ENCODE peak calls at places on chromosomes 1 and 21, in seven cellular contexts. Q is hippocampal formation; I is activated CD4-positive, alpha-beta T cell treated with anti-CD3 and anti-CD28 coated beads, Interleukin-2, amount 10 ng/mL, durations not matched to agents 7 days and 5 days; Z is posterior cingulate gyrus; J is stimulated activated CD4-positive, alpha-beta T cell treated with anti-CD3 and anti-CD28 coated beads, Interleukin-15, amount 100 ng/mL, for 1 hour; C is choroid plexus epithelial cell; P is T-cell. U is an unnamed sample.

GRCh38 chr1:38891753-38892152 is 10.4 kb upstream of the GJA9 start:
- DNase-seq in C (peak), J (no peak), Z (no peak), P (no peak), I (peak), Q (no peak), U (peak)

GRCh38 chr1:76961181-76961580 is 93.9 kb downstream of the ST6GALNAC5 start:
- DNase-seq in C (no peak), Q (no peak), I (no peak), Z (no peak), P (no peak), J (no peak), U (no peak)

GRCh38 chr1:175150596-175151319 is 41.8 kb downstream of the KIAA0040 start:
- DNase-seq in Q (no peak), C (no peak), J (no peak), Z (peak), P (no peak), I (no peak), U (no peak)

GRCh38 chr21:46605759-46606426 is 1.0 kb upstream of the S100B start:
- DNase-seq in J (no peak), C (no peak), I (peak), P (peak), Z (no peak), Q (peak), U (no peak)

GRCh38 chr1:42942444-42942843 is 16.2 kb downstream of the SLC2A1 start:
- DNase-seq in C (no peak), J (no peak), P (no peak), I (no peak), Q (no peak), Z (no peak), U (no peak)

GRCh38 chr1:13585996-13586395 is 2.4 kb downstream of the PDPN start:
- DNase-seq in Q (no peak), C (no peak), I (no peak), J (no peak), P (no peak), Z (no peak), U (no peak)

GRCh38 chr1:29651684-29652665 is 415.7 kb downstream of the PTPRU start:
- DNase-seq in I (no peak), Z (no peak), Q (no peak), J (no peak), P (no peak), C (no peak), U (no peak)

GRCh38 chr1:26412180-26412840 is 1.7 kb downstream of the LIN28A start:
- DNase-seq in J (no peak), C (no peak), I (no peak), Q (no peak), P (no peak), Z (no peak), U (peak)

GRCh38 chr21:14120091-14120734 is 90.5 kb downstream of the LIPI start:
- DNase-seq in Z (no peak), P (no peak), C (peak), I (peak), J (no peak), Q (peak), U (peak)

GRCh38 chr21:46119565-46120271 is 21.8 kb downstream of the COL6A2 start:
- DNase-seq in Q (no peak), P (no peak), J (peak), Z (peak), C (no peak), I (no peak), U (no peak)

GRCh38 chr1:245870698-245871097 is 636.4 kb downstream of the SMYD3 start:
- DNase-seq in Z (no peak), P (no peak), Q (no peak), J (no peak), C (no peak), I (no peak), U (no peak)

GRCh38 chr1:195335541-195335940 is 1272.7 kb downstream of the KCNT2 start:
- DNase-seq in Z (no peak), Q (no peak), I (no peak), C (no peak), J (no peak), P (no peak), U (no peak)

GRCh38 chr1:30618335-30618747 is 105.0 kb downstream of the MATN1 start:
- DNase-seq in I (no peak), J (no peak), P (no peak), Q (no peak), Z (no peak), C (no peak), U (no peak)

GRCh38 chr21:26096494-26096893 is 74.1 kb downstream of the APP start:
- DNase-seq in C (no peak), P (no peak), I (no peak), Q (no peak), J (no peak), Z (no peak), U (no peak)

GRCh38 chr1:15966081-15966955 is 9.6 kb downstream of the ZBTB17 start:
- DNase-seq in C (peak), P (peak), Z (no peak), I (peak), J (no peak), Q (peak), U (no peak)

GRCh38 chr1:16720403-16721223 is 19.7 kb upstream of the RNU1-4 start:
- DNase-seq in Z (no peak), C (no peak), I (peak), P (no peak), J (no peak), Q (no peak), U (no peak)

GRCh38 chr1:41891403-41891896 is 27.3 kb downstream of the HIVEP3 start:
- DNase-seq in J (peak), P (peak), Z (no peak), I (peak), C (peak), Q (no peak), U (no peak)

GRCh38 chr1:198890531-198890930 is 251.7 kb downstream of the PTPRC start:
- DNase-seq in Q (no peak), Z (no peak), I (no peak), P (no peak), C (peak), J (no peak), U (no peak)

GRCh38 chr21:45290948-45291612 is 3.4 kb upstream of the POFUT2 start:
- DNase-seq in Z (no peak), P (no peak), C (peak), I (no peak), J (no peak), Q (no peak), U (no peak)

GRCh38 chr1:213457097-213457680 is 406.1 kb downstream of the RPS6KC1 start:
- DNase-seq in Q (no peak), P (no peak), Z (no peak), J (no peak), C (no peak), I (no peak), U (no peak)

GRCh38 chr1:229410692-229411433 is 23.0 kb downstream of the ACTA1 start:
- DNase-seq in J (no peak), P (no peak), C (peak), Q (peak), I (no peak), Z (peak), U (peak)

GRCh38 chr1:46528297-46528955 is 23.0 kb downstream of the KNCN start:
- DNase-seq in C (peak), I (no peak), Q (no peak), J (no peak), P (no peak), Z (no peak), U (no peak)

GRCh38 chr1:160465123-160465522 is 57.9 kb downstream of the SLAMF6 start:
- DNase-seq in Q (no peak), I (no peak), J (no peak), Z (no peak), C (peak), P (no peak), U (no peak)

GRCh38 chr1:16631248-16632043 is 18.1 kb upstream of the NBPF1 start:
- DNase-seq in Z (peak), J (no peak), C (no peak), Q (no peak), I (peak), P (peak), U (no peak)

GRCh38 chr1:29703596-29703995 is 467.3 kb downstream of the PTPRU start:
- DNase-seq in I (no peak), J (no peak), P (no peak), Q (no peak), Z (no peak), C (peak), U (peak)

GRCh38 chr21:42632771-42633690 is 20.4 kb upstream of the PDE9A start:
- DNase-seq in Q (no peak), P (no peak), J (no peak), I (no peak), C (no peak), Z (no peak), U (no peak)

GRCh38 chr1:170586321-170586855 is 54.4 kb downstream of the GORAB start:
- DNase-seq in J (no peak), Z (no peak), Q (no peak), C (no peak), I (no peak), P (no peak), U (no peak)

GRCh38 chr1:174535207-174535606 is 87.4 kb downstream of the GPR52 start:
- DNase-seq in I (no peak), J (no peak), P (no peak), Q (no peak), Z (no peak), C (peak), U (no peak)